ENCODE peak calls at places on chromosomes 7 and 10, in seven cellular contexts. R is activated naive CD4-positive, alpha-beta T cell; P is DMS153; O is T-helper 2 cell; Q is SW480; M is stimulated activated CD8-positive, alpha-beta memory T cell treated with anti-CD3 and anti-CD28 coated beads, Interleukin-4, amount 100 ng/mL, for 1 hour; N is DMS79. K is an unnamed sample.

GRCh38 chr10:86341361-86341811 is 25.2 kb downstream of the GRID1 start:
- DNase-seq in R (no peak), P (no peak), O (no peak), Q (peak), M (no peak), N (no peak), K (no peak)

GRCh38 chr7:52547301-52547920 is 488.0 kb upstream of the POM121L12 start:
- DNase-seq in R (no peak), P (peak), O (no peak), Q (peak), M (no peak), N (no peak), K (no peak)

GRCh38 chr10:15035385-15036301 is 8.1 kb upstream of the OLAH start:
- DNase-seq in R (no peak), P (no peak), O (peak), Q (no peak), M (no peak), N (no peak), K (no peak)

GRCh38 chr10:103652599-103653281 is 159.2 kb downstream of the NEURL1 start:
- DNase-seq in R (no peak), P (peak), O (no peak), Q (no peak), M (no peak), N (no peak), K (no peak)

GRCh38 chr7:48083114-48083830 is 5.8 kb upstream of the UPP1 start:
- DNase-seq in R (no peak), P (no peak), O (peak), Q (no peak), M (no peak), N (no peak), K (no peak)

GRCh38 chr7:130853503-130854279 is 119.7 kb upstream of the KLF14 start:
- DNase-seq in R (no peak), P (no peak), O (no peak), Q (peak), M (no peak), N (no peak), K (no peak)

GRCh38 chr10:6348091-6348862 is 145.5 kb downstream of the PFKFB3 start:
- DNase-seq in R (peak), P (no peak), O (peak), Q (no peak), M (peak), N (no peak), K (peak)

GRCh38 chr10:29736325-29737208 is 101.8 kb upstream of the SVIL start:
- DNase-seq in R (no peak), P (no peak), O (peak), Q (peak), M (no peak), N (no peak), K (peak)

GRCh38 chr7:18927134-18927533 is 190.3 kb downstream of the TWIST1 start:
- DNase-seq in R (no peak), P (no peak), O (no peak), Q (peak), M (no peak), N (no peak), K (no peak)

GRCh38 chr10:21572578-21572977 is 38.5 kb downstream of the MLLT10 start:
- DNase-seq in R (no peak), P (no peak), O (no peak), Q (no peak), M (no peak), N (no peak), K (no peak)

GRCh38 chr10:7744307-7744706 is 41.2 kb downstream of the ITIH2 start:
- DNase-seq in R (no peak), P (no peak), O (no peak), Q (no peak), M (no peak), N (no peak), K (no peak)

GRCh38 chr7:138943061-138943460 is 38.1 kb downstream of the KIAA1549 start:
- DNase-seq in R (no peak), P (no peak), O (no peak), Q (no peak), M (no peak), N (no peak), K (no peak)

GRCh38 chr10:12405342-12406320 is 56.3 kb downstream of the CAMK1D start:
- DNase-seq in R (no peak), P (peak), O (no peak), Q (no peak), M (no peak), N (peak), K (no peak)

GRCh38 chr10:14588084-14588937 is 186.4 kb downstream of the FAM107B start:
- DNase-seq in R (no peak), P (no peak), O (peak), Q (peak), M (no peak), N (no peak), K (no peak)

GRCh38 chr7:14934831-14935230 is 32.3 kb upstream of the DGKB start:
- DNase-seq in R (no peak), P (no peak), O (no peak), Q (no peak), M (no peak), N (no peak), K (no peak)

GRCh38 chr7:76206633-76207032 is 4.9 kb downstream of the SRRM3 start:
- DNase-seq in R (no peak), P (no peak), O (no peak), Q (no peak), M (no peak), N (no peak), K (no peak)

GRCh38 chr7:29457565-29457971 is 106.1 kb upstream of the PRR15 start:
- DNase-seq in R (no peak), P (no peak), O (no peak), Q (no peak), M (no peak), N (no peak), K (no peak)

GRCh38 chr7:2760098-2760889 is 72.3 kb downstream of the AMZ1 start:
- DNase-seq in R (no peak), P (peak), O (peak), Q (peak), M (no peak), N (no peak), K (no peak)

GRCh38 chr10:47127188-47127587 is 172.8 kb upstream of the GDF10 start:
- DNase-seq in R (no peak), P (no peak), O (no peak), Q (no peak), M (no peak), N (no peak), K (no peak)

GRCh38 chr7:28408105-28408973 is 4.0 kb upstream of the CREB5 start:
- DNase-seq in R (no peak), P (no peak), O (no peak), Q (no peak), M (no peak), N (no peak), K (no peak)

GRCh38 chr7:21041252-21041651 is 254.6 kb upstream of the SP8 start:
- DNase-seq in R (no peak), P (no peak), O (no peak), Q (no peak), M (no peak), N (no peak), K (no peak)

GRCh38 chr10:59536151-59536550 is 173.5 kb downstream of the SLC16A9 start:
- DNase-seq in R (no peak), P (peak), O (no peak), Q (peak), M (no peak), N (no peak), K (no peak)

GRCh38 chr7:1893451-1893850 is 223.4 kb downstream of the ELFN1 start:
- DNase-seq in R (no peak), P (no peak), O (no peak), Q (no peak), M (no peak), N (no peak), K (no peak)

GRCh38 chr7:96004598-96004997 is 232.2 kb downstream of the DYNC1I1 start:
- DNase-seq in R (no peak), P (no peak), O (no peak), Q (no peak), M (no peak), N (no peak), K (no peak)

GRCh38 chr7:55343860-55344606 is 21.1 kb upstream of the LANCL2 start:
- DNase-seq in R (no peak), P (no peak), O (no peak), Q (no peak), M (no peak), N (no peak), K (no peak)

GRCh38 chr7:153397906-153398305 is 638.4 kb downstream of the ACTR3B start:
- DNase-seq in R (no peak), P (no peak), O (no peak), Q (no peak), M (no peak), N (no peak), K (no peak)

GRCh38 chr10:54402576-54402975 is 398.5 kb downstream of the PCDH15 start:
- DNase-seq in R (no peak), P (no peak), O (no peak), Q (peak), M (no peak), N (no peak), K (no peak)

GRCh38 chr7:46811529-46811928 is 770.4 kb downstream of the TNS3 start:
- DNase-seq in R (no peak), P (no peak), O (no peak), Q (peak), M (no peak), N (no peak), K (no peak)

GRCh38 chr7:154795014-154795413 is 207.9 kb downstream of the PAXIP1 start:
- DNase-seq in R (no peak), P (no peak), O (no peak), Q (no peak), M (no peak), N (no peak), K (no peak)

GRCh38 chr7:28395404-28395803 is 16.9 kb upstream of the CREB5 start:
- DNase-seq in R (no peak), P (no peak), O (no peak), Q (no peak), M (no peak), N (no peak), K (no peak)

GRCh38 chr7:12975387-12975786 is 288.0 kb downstream of the ARL4A start:
- DNase-seq in R (no peak), P (no peak), O (no peak), Q (no peak), M (no peak), N (no peak), K (no peak)

GRCh38 chr10:3531097-3531645 is 253.8 kb downstream of the KLF6 start:
- DNase-seq in R (no peak), P (no peak), O (no peak), Q (no peak), M (no peak), N (no peak), K (no peak)